ENCODE peak calls at places on chromosomes 11 and 22, in ten cellular contexts. D, N, E, P, S, M, O, K, J and Z are unnamed samples. For H3K9me3, the result is how much of the 10 kb centered on the place peaks cover.

GRCh38 chr22:37235897-37236607 is 8.0 kb downstream of the RAC2 start:
- DNase-seq in M (no peak), S (no peak), N (no peak), D (no peak), E (no peak), J (no peak), O (no peak), P (no peak), K (no peak), Z (peak)

GRCh38 chr11:20125927-20126326 is 34.3 kb downstream of the DBX1 start:
- DNase-seq in M (no peak), S (peak), P (no peak), E (no peak), K (no peak), D (no peak), N (peak), J (no peak), O (no peak), Z (no peak)

GRCh38 chr11:96708469-96708868 is 318.7 kb downstream of the JRKL start:
- DNase-seq in K (no peak), M (no peak), D (no peak), J (no peak), E (no peak), S (no peak), O (no peak), P (no peak), N (no peak), Z (peak)

GRCh38 chr11:75911459-75911858 is 96.4 kb downstream of the UVRAG start:
- DNase-seq in J (no peak), D (no peak), O (no peak), N (no peak), M (no peak), K (no peak), P (no peak), S (no peak), E (no peak), Z (no peak)

GRCh38 chr11:8584511-8584910 is 9.5 kb downstream of the STK33 start:
- DNase-seq in J (no peak), S (no peak), P (no peak), O (no peak), M (no peak), E (no peak), D (no peak), K (no peak), N (no peak), Z (no peak)

GRCh38 chr22:43188829-43189545 is 2.1 kb upstream of the TTLL12 start:
- DNase-seq in P (no peak), S (no peak), D (no peak), E (no peak), N (no peak), J (no peak), O (no peak), M (no peak), K (no peak), Z (no peak)

GRCh38 chr11:35484435-35484834 is 41.0 kb downstream of the PAMR1 start:
- DNase-seq in D (no peak), J (no peak), N (peak), M (no peak), O (no peak), P (no peak), E (no peak), S (no peak), K (no peak), Z (no peak)

GRCh38 chr11:63375434-63375833 is 5.8 kb downstream of the SLC22A9 start:
- DNase-seq in K (peak), E (no peak), N (no peak), P (no peak), D (no peak), M (no peak), O (no peak), S (no peak), J (no peak), Z (no peak)

DNA sequence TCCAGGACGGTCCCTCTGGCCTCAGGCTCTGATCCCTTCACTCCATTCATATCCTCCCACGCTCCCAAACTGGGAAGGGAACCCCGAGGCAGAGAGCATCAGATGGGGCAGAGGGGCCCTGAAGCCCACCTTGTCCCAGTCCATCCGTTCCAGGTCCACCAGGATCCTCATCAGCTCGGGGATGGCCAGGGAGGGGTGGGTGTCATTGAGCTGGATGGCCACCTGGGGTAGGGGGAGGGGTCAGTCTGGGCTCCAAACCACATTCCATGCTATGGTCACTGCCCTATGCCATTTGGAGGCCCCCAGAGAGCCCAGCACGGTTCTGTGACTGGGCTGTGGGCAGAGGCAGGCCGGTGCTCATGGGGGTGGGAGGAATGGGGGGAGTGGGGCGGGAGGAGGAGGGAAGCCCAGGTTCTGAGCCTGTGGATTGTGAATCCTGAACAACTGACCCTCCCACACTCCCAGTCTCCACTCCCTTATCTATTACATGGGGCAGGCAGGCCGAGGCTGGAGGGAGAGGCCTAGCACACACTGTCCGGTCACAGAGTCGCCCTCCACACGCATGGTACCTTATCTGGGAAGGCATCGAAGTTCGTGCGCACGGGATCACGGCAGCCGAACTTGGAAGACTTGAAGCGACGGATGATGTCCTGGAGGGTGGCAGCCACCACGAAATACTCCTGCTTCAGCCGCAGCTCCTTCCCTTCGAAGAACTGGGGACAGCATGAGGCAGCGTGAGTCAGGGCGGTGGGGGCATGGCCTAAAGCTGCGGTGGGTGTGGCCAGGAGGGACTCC is 5.5 kb downstream of the PYGM start:
- DNase-seq in K (no peak), D (no peak), M (peak), O (no peak), J (no peak), S (no peak), P (no peak), N (no peak), E (no peak), Z (peak)
- H3K4me3 ChIP-seq in K (no peak), D (no peak), M (no peak), O (no peak), J (no peak), S (no peak), P (no peak), N (no peak), E (no peak), Z (no peak)

GRCh38 chr22:49618689-49618953 is 209.1 kb downstream of the BRD1 start:
- DNase-seq in K (no peak), M (no peak), S (no peak), O (no peak), J (no peak), D (peak), P (no peak), N (no peak), E (no peak), Z (peak)
- H3K9me3 ChIP-seq in K (under half), M (under half), S (under half), O (under half), J (under half), D (under half), P (under half), N (under half), E (under half), Z (under half)

GRCh38 chr11:92384807-92385206 is 160.2 kb downstream of the FAT3 start:
- DNase-seq in N (no peak), J (no peak), O (no peak), P (no peak), D (no peak), E (no peak), M (no peak), K (no peak), S (no peak), Z (no peak)

GRCh38 chr11:92387882-92388281 is 163.3 kb downstream of the FAT3 start:
- DNase-seq in M (no peak), J (no peak), E (no peak), O (no peak), P (no peak), K (no peak), S (no peak), N (no peak), D (no peak), Z (no peak)

GRCh38 chr11:92388380-92388779 is 163.8 kb downstream of the FAT3 start:
- DNase-seq in O (no peak), J (no peak), P (no peak), D (no peak), K (no peak), N (peak), M (no peak), S (no peak), E (no peak), Z (no peak)

GRCh38 chr11:92384316-92384715 is 159.7 kb downstream of the FAT3 start:
- DNase-seq in P (no peak), M (no peak), D (no peak), E (no peak), S (peak), O (no peak), N (peak), K (no peak), J (no peak), Z (no peak)

DNA sequence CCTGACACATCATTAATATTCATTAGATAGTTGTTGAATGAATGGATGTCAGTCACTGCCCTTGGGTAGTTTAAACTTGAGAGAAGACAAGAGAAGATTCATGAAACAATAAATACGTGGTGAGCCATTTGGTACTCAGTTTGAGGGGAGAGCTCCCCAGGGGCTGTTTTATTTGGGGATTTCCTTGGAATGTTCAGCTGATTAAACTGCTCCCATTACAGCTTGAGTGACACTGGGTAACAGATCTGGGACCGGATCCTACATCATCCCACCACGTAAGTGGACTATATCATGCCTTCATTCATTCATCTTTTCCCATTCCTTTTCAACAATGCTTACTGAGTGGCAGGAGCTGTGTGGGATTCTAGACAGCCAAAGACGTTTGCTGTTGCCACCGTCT is 162.0 kb downstream of the FAT3 start:
- DNase-seq in J (no peak), S (no peak), N (no peak), P (no peak), O (no peak), M (no peak), D (no peak), K (no peak), E (no peak), Z (no peak)
- H3K4me3 ChIP-seq in J (no peak), S (no peak), N (no peak), P (no peak), O (no peak), M (no peak), D (no peak), K (no peak), E (no peak), Z (no peak)

DNA sequence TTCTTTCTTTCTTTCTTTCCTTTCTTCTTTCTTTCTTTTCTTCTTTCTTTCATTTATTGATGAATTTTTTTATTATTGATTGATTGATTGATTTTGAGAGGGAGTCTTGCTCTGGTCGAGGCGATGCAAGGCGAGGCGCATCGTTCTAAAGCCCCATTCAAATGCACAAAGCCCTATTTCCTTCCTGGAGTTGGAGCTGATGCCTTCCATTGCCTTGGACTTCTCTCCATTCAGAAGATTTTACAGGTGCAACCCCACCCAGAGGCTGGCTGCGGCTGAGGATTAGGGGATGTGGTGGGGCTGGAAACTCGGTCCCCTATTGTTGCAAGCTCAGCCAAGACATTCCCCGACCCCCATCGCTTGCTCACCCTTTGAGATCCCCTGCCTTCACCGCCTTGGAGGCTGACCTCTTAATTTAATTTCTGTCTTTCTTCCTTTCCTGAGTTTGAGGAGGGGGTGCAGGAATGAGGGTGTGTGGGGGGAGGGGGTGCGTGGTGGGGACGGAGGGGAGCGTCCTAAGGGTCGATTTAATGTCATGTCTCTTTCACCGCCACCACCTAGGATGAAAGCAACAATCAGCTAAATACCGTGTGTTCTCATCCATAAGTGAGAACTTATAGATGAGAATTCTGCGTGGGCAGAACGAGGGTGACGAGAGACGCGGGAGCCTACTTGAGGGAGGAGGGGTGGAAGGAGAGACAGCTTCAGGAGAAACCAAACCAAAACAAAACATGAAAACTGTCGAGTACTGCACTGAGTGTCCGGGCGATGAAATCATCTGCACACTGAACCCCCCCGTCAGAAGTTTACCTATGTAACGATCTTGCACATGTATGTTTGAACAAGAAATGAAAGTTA is 3913.9 kb upstream of the OR11H1 start:
- DNase-seq in N (no peak), M (no peak), P (no peak), E (no peak), S (no peak), K (no peak), O (no peak), J (no peak), D (no peak), Z (no peak)
- H3K9me3 ChIP-seq in N (under half), M (under half), P (under half), E (under half), S (half or more), K (under half), O (under half), J (under half), D (under half), Z (half or more)

GRCh38 chr11:118343248-118343647 is 743 bp upstream of the CD3D start:
- DNase-seq in O (no peak), P (no peak), S (no peak), E (no peak), J (no peak), K (no peak), M (no peak), D (no peak), N (no peak), Z (no peak)
- H3K4me3 ChIP-seq in O (no peak), P (no peak), S (no peak), E (peak), J (no peak), K (no peak), M (no peak), D (no peak), N (no peak), Z (no peak)

GRCh38 chr22:47449508-47450270 is 687.2 kb downstream of the TBC1D22A start:
- DNase-seq in O (no peak), N (no peak), S (no peak), M (no peak), E (no peak), J (no peak), K (no peak), D (no peak), P (no peak), Z (no peak)

GRCh38 chr22:47446821-47447810 is 684.7 kb downstream of the TBC1D22A start:
- DNase-seq in E (no peak), O (no peak), M (no peak), D (no peak), S (no peak), J (no peak), P (no peak), N (no peak), K (no peak), Z (no peak)

GRCh38 chr22:47450876-47451475 is 688.5 kb downstream of the TBC1D22A start:
- DNase-seq in N (no peak), D (no peak), E (no peak), P (no peak), O (no peak), M (no peak), S (no peak), J (no peak), K (no peak), Z (no peak)

GRCh38 chr22:47446331-47446730 is 683.9 kb downstream of the TBC1D22A start:
- DNase-seq in J (no peak), O (no peak), N (no peak), E (no peak), S (no peak), M (no peak), K (no peak), D (no peak), P (no peak), Z (no peak)

DNA sequence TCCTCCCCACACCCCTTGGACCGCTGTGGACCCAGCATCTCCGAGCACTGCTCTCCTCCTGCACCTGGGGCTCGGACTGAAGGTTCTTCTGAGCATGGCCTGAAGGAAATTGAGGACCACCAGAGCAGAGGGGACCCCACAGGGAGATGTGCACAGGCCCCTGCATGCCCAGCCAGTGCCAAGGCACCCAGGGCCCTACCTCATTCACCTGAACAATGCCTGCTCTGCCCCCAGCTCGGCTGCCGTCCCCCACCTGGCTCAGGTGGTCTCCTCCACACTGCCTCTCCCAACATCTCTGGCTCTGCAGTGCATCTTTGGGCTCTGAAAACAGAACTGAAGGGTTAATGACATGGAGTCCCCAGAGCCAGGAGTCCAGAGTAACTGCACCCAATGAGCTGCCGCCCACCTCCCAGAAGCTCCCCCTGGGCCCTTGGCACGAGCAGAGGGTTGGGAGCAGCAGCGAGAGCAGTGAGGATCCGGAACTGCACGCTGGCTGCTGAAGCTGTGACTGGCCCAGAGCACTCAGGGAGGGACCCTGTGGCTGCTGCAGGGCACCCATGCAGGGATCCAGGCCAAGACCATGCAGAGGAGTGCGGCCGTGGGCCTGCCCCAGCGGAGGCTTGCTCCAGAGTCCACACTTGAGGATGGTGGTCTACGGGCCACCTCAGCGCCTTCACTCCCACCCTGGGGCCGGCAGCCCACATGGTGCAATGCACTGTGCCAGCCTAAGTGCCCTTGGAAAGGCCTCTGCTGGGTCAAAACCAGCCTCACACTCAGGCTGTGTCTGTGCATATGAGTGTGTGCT is 686.0 kb downstream of the TBC1D22A start:
- DNase-seq in O (no peak), E (no peak), K (no peak), M (no peak), S (no peak), P (no peak), N (no peak), D (no peak), J (no peak), Z (no peak)
- H3K9me3 ChIP-seq in O (under half), E (under half), K (under half), M (under half), S (under half), P (under half), N (under half), D (under half), J (under half), Z (under half)

GRCh38 chr11:36498721-36499120 is 11.4 kb downstream of the TRAF6 start:
- DNase-seq in K (no peak), P (no peak), D (no peak), S (no peak), E (no peak), J (no peak), M (no peak), N (no peak), O (no peak), Z (no peak)

GRCh38 chr11:36493332-36493731 is 16.7 kb downstream of the TRAF6 start:
- DNase-seq in N (no peak), K (no peak), E (no peak), J (no peak), D (no peak), S (no peak), O (no peak), M (no peak), P (no peak), Z (no peak)

GRCh38 chr11:36501236-36501635 is 8.8 kb downstream of the TRAF6 start:
- DNase-seq in P (no peak), D (no peak), E (no peak), J (no peak), O (no peak), K (no peak), M (no peak), N (no peak), S (no peak), Z (no peak)

GRCh38 chr11:36500315-36500721 is 9.8 kb downstream of the TRAF6 start:
- DNase-seq in M (no peak), D (peak), P (no peak), O (no peak), J (peak), N (peak), S (peak), E (no peak), K (no peak), Z (no peak)

DNA sequence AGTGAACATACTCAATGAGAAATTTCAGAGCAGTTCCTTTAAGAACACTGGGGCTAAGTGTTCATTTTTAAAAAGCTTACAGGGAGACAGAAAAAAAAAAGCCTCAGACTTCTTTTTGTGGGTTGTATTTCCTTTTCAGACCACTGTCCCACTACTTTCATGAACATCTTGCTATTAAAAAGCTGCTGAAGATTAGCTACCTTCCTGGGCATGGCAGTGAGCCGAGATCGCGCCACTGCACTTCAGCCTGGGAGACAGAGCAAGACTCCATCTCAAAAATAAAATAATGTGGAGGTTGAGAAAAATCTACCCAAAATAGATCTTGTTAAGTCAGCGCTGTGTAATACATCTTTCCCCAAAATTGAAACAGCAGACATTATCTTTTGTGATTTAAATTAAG is 10.7 kb downstream of the TRAF6 start:
- DNase-seq in K (no peak), D (no peak), S (no peak), J (no peak), O (no peak), M (no peak), N (no peak), E (no peak), P (no peak), Z (no peak)
- H3K4me3 ChIP-seq in K (no peak), D (no peak), S (no peak), J (no peak), O (no peak), M (no peak), N (no peak), E (no peak), P (no peak), Z (no peak)

GRCh38 chr22:48682517-48682916 is 1145.2 kb downstream of the BRD1 start:
- DNase-seq in J (no peak), E (no peak), O (no peak), K (no peak), N (no peak), S (no peak), D (no peak), M (no peak), P (no peak), Z (no peak)
- H3K9me3 ChIP-seq in J (under half), E (under half), O (under half), K (under half), N (under half), S (half or more), D (under half), M (under half), P (under half), Z (under half)

GRCh38 chr11:117219455-117219854 is 12.4 kb downstream of the PCSK7 start:
- DNase-seq in S (no peak), P (no peak), D (peak), E (no peak), N (no peak), M (no peak), O (no peak), K (no peak), J (no peak), Z (no peak)
- H3K4me3 ChIP-seq in S (no peak), P (no peak), D (no peak), E (no peak), N (no peak), M (no peak), O (no peak), K (no peak), J (no peak), Z (no peak)